ENCODE peak calls at places on chromosomes 1 and 21, in ten cellular contexts. D, X, C, H, T, G, A, O, K and Y are unnamed samples.

GRCh38 chr1:21337931-21338567 is 47.8 kb upstream of the ECE1 start:
- DNase-seq in G (peak; percentile 86), K (no peak), T (peak; percentile 98), X (peak; percentile 78), A (peak; percentile 97), H (peak; percentile 78), O (peak; percentile 65), C (peak; percentile 93), D (peak; percentile 91), Y (no peak)

GRCh38 chr1:24349891-24350290 is 30.7 kb downstream of the GRHL3 start:
- DNase-seq in O (no peak), H (no peak), K (no peak), G (no peak), A (no peak), X (no peak), D (no peak), C (peak; percentile 51), T (no peak), Y (no peak)

GRCh38 chr1:168518201-168518689 is 25.6 kb downstream of the XCL2 start:
- DNase-seq in X (no peak), H (no peak), C (no peak), K (no peak), D (no peak), O (no peak), T (no peak), A (no peak), G (no peak), Y (no peak)

GRCh38 chr1:51924455-51924854 is 45.9 kb upstream of the NRDC start:
- DNase-seq in A (no peak), O (no peak), D (no peak), C (peak; percentile 77), X (no peak), T (no peak), H (no peak), G (no peak), K (no peak), Y (no peak)

GRCh38 chr1:9293512-9294439 is 1.1 kb downstream of the SPSB1 start:
- DNase-seq in A (no peak), D (no peak), K (peak; percentile 67), G (no peak), X (peak; percentile 81), C (peak; percentile 48), T (no peak), O (no peak), H (no peak), Y (peak; percentile 47)

GRCh38 chr1:223422911-223423310 is 29.7 kb downstream of the CCDC185 start:
- DNase-seq in K (no peak), O (no peak), D (no peak), A (no peak), X (no peak), G (no peak), T (no peak), C (no peak), H (no peak), Y (no peak)

GRCh38 chr1:88180449-88181108 is 503.5 kb upstream of the PKN2 start:
- DNase-seq in C (peak; percentile 79), H (peak; percentile 26), T (peak; percentile 71), K (peak; percentile 58), X (peak; percentile 72), A (peak; percentile 41), D (peak; percentile 52), G (peak; percentile 38), O (peak; percentile 45), Y (peak; percentile 64)

GRCh38 chr1:12005488-12006166 is 13.7 kb upstream of the MIIP start:
- DNase-seq in T (no peak), O (no peak), G (no peak), H (no peak), X (no peak), A (no peak), D (no peak), K (no peak), C (no peak), Y (no peak)

GRCh38 chr21:46121286-46122221 is 23.6 kb downstream of the COL6A2 start:
- DNase-seq in X (peak; percentile 58), O (no peak), C (no peak), K (no peak), G (no peak), T (peak; percentile 67), D (peak; percentile 3), H (no peak), A (peak; percentile 17), Y (no peak)

GRCh38 chr1:156581661-156582387 is 2.3 kb downstream of the TTC24 start:
- DNase-seq in H (no peak), X (no peak), A (no peak), O (no peak), K (peak; percentile 86), T (peak; percentile 47), G (no peak), C (no peak), D (no peak), Y (peak; percentile 83)

GRCh38 chr1:40438391-40439015 is 11.8 kb upstream of the ZFP69B start:
- DNase-seq in C (peak; percentile 16), X (no peak), K (no peak), T (no peak), A (no peak), O (no peak), D (no peak), G (no peak), H (no peak), Y (peak; percentile 62)

GRCh38 chr1:118821801-118822200 is 166.3 kb downstream of the TBX15 start:
- DNase-seq in K (no peak), T (no peak), X (no peak), C (no peak), O (no peak), H (no peak), D (no peak), A (no peak), G (no peak), Y (no peak)

DNA sequence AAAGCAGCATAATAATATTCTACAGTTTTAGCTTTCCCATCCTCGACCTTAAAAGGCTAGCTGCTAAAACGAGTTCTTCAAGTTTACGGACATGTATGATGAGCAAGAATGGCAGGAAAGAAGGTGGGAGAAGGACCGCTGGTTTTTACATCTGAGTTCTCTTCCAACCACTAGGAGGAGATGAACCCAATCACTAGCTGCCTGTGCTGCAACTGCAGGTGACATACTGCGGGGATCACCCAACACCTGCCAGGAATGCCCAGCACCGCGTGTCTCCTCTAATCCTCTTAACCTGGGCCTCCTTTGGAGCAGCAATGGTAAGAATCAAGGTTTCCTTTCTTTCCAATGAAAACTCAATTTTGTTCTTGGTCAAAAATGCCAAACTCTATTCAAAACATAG is 23.5 kb downstream of the TOR3A start:
- DNase-seq in K (no peak), D (no peak), T (no peak), O (no peak), H (no peak), X (no peak), G (no peak), C (no peak), A (no peak), Y (peak; percentile 40)
- TF ChIP-seq CTCF in K (no peak), D (peak; percentile 23), T (no peak), O (peak; percentile 45), H (peak; percentile 48), X (peak; percentile 25), G (peak; percentile 50), C (peak; percentile 38), A (peak; percentile 18), Y (peak; percentile 73)

DNA sequence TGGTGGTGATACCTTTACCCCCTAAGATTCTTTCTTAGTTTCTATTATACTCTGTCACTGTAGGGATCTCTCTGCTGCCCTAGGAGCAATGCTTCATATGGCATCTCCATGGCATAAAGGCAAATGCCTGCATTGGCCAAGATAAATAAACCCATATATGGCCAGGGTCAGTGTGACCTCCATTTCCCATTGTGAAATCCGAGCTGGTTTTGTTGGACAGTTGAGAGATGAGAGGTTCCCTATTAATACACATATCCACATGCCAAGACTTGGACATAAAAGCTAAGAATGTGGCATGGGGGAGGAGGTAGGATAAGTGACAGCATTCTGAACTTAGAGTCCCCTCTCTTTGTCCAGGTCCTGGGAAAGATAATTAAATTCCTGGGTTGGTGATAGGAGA is 1.4 kb downstream of the TPM3 start:
- DNase-seq in K (no peak), O (no peak), T (no peak), D (no peak), C (peak; percentile 50), H (peak; percentile 29), X (no peak), G (no peak), A (peak; percentile 68), Y (no peak)
- H3K4me1 ChIP-seq in K (no peaks in the 10 kb centered on the region), O (no peaks in the 10 kb centered on the region), T (no peaks in the 10 kb centered on the region), D (peaks cover 9% of the 10 kb centered on the region), C (peaks cover 4% of the 10 kb centered on the region), H (no peaks in the 10 kb centered on the region), X (no peaks in the 10 kb centered on the region), G (no peaks in the 10 kb centered on the region), A (no peaks in the 10 kb centered on the region), Y (no peaks in the 10 kb centered on the region)

GRCh38 chr21:36584980-36585940 is 105.3 kb upstream of the CLDN14 start:
- DNase-seq in X (no peak), K (peak; percentile 58), D (no peak), T (no peak), C (no peak), G (peak; percentile 21), O (no peak), H (no peak), A (no peak), Y (peak; percentile 31)
- TF ChIP-seq CTCF in X (no peak), K (peak; percentile 36), D (no peak), T (no peak), C (no peak), G (no peak), O (no peak), H (no peak), A (no peak), Y (peak; percentile 71)

DNA sequence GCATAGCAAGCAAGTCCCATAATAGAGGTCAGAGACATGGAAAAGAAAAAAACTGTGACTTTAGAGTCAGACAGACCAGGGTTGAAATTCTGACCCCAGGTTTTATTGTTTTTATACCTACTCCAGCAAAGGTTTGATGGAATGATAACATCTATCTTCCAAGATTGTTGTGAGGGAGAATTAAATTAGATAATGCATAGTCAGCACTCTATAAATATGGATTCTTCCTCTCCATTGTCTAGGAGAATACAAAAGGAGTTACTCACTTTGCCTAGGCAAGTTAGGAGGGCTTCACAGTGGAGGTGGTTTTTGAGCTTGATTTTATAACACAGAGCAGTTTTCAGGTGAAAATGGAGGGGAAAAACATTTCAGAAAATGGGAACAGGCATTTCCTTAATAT is 46.9 kb downstream of the KIRREL1 start:
- DNase-seq in A (no peak), G (no peak), T (no peak), C (no peak), H (no peak), X (no peak), K (no peak), D (no peak), O (no peak), Y (no peak)
- H3K4me1 ChIP-seq in A (no peaks in the 10 kb centered on the region), G (no peaks in the 10 kb centered on the region), T (peaks cover 69% of the 10 kb centered on the region), C (peaks cover 28% of the 10 kb centered on the region), H (no peaks in the 10 kb centered on the region), X (peaks cover 29% of the 10 kb centered on the region), K (no peaks in the 10 kb centered on the region), D (peaks cover 21% of the 10 kb centered on the region), O (peaks cover 25% of the 10 kb centered on the region), Y (no peaks in the 10 kb centered on the region)

DNA sequence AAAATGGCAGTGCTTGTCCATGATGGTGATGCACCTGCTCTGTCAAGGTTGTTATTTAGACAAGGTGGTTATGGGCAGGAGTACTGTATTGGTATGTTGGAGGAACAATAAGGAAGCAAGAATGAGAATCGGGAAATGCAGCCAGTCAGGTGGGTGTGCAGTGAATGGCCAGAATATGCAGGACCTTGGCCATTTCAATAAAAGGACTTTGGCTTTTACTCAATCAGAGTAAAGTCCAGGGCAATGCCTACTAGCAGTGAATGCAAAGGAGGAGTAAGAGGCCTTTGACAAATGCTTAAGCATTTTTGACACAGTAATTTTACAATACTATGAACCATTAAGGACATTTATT is 2.4 kb upstream of the CHML start:
- DNase-seq in X (no peak), C (no peak), D (no peak), H (no peak), G (no peak), K (no peak), T (no peak), O (no peak), A (no peak), Y (no peak)
- TF ChIP-seq CTCF in X (no peak), C (no peak), D (no peak), H (no peak), G (no peak), K (no peak), T (no peak), O (no peak), A (no peak), Y (no peak)